ENCODE peak calls at places on chromosomes 11 and 22, in nine cellular contexts. Y is ovary; D is AG04450; B is neural progenitor cell; Q is SK-N-SH; M is PC-3; I is CD8-positive, alpha-beta memory T cell; H is upper lobe of right lung; C is GM23248. T is an unnamed sample.

GRCh38 chr11:720642-721346 is 14.8 kb downstream of the EPS8L2 start:
- DNase-seq in Y (no peak), D (no peak), B (peak), Q (peak), M (peak), I (no peak), H (no peak), C (no peak), T (no peak)

GRCh38 chr11:93268287-93269040 is 62.1 kb upstream of the DEUP1 start:
- DNase-seq in Y (no peak), D (no peak), B (no peak), Q (no peak), M (no peak), I (no peak), H (no peak), C (no peak), T (no peak)

GRCh38 chr11:77198440-77198849 is 70.4 kb downstream of the MYO7A start:
- DNase-seq in Y (peak), D (no peak), B (peak), Q (peak), M (peak), I (no peak), H (peak), C (no peak), T (no peak)

GRCh38 chr11:117457031-117457785 is 129.6 kb downstream of the CEP164 start:
- DNase-seq in Y (no peak), D (no peak), B (no peak), Q (no peak), M (no peak), I (no peak), H (peak), C (no peak), T (no peak)

GRCh38 chr22:50600541-50600940 is at the start of gene MAPK8IP2:
- DNase-seq in Y (no peak), D (no peak), B (peak), Q (peak), M (peak), I (no peak), H (no peak), C (no peak), T (no peak)

GRCh38 chr22:38921126-38921525 is 36.3 kb upstream of the APOBEC3A start:
- DNase-seq in Y (no peak), D (no peak), B (no peak), Q (no peak), M (peak), I (no peak), H (no peak), C (no peak), T (no peak)

GRCh38 chr22:43273902-43274484 is 69.2 kb downstream of the SCUBE1 start:
- DNase-seq in Y (peak), D (no peak), B (peak), Q (peak), M (peak), I (peak), H (no peak), C (peak), T (peak)

GRCh38 chr11:18012314-18012905 is 437 bp downstream of the SERGEF start:
- DNase-seq in Y (peak), D (no peak), B (no peak), Q (peak), M (peak), I (peak), H (no peak), C (no peak), T (peak)

GRCh38 chr22:38026130-38027111 is 30.8 kb upstream of the PICK1 start:
- DNase-seq in Y (no peak), D (no peak), B (no peak), Q (peak), M (no peak), I (no peak), H (no peak), C (no peak), T (no peak)

GRCh38 chr11:125886997-125887372 is 483 bp upstream of the HYLS1 start:
- DNase-seq in Y (peak), D (no peak), B (no peak), Q (no peak), M (peak), I (no peak), H (peak), C (peak), T (peak)

GRCh38 chr11:122391049-122391448 is 264.5 kb upstream of the UBASH3B start:
- DNase-seq in Y (no peak), D (no peak), B (no peak), Q (no peak), M (no peak), I (no peak), H (no peak), C (no peak), T (no peak)

GRCh38 chr11:86388198-86388597 is 13.5 kb downstream of the CCDC81 start:
- DNase-seq in Y (no peak), D (no peak), B (no peak), Q (no peak), M (no peak), I (no peak), H (no peak), C (no peak), T (no peak)

GRCh38 chr11:121634889-121635288 is 182.1 kb upstream of the SORL1-AS1 start:
- DNase-seq in Y (no peak), D (peak), B (no peak), Q (no peak), M (peak), I (no peak), H (no peak), C (peak), T (no peak)

GRCh38 chr11:95977534-95978174 is 53.7 kb upstream of the MTMR2 start:
- DNase-seq in Y (no peak), D (no peak), B (no peak), Q (no peak), M (peak), I (no peak), H (no peak), C (peak), T (peak)

GRCh38 chr11:103946793-103947565 is 89.5 kb upstream of the DDI1 start:
- DNase-seq in Y (no peak), D (no peak), B (no peak), Q (no peak), M (no peak), I (no peak), H (no peak), C (peak), T (no peak)

GRCh38 chr22:23124611-23125511 is 16.9 kb downstream of the RSPH14 start:
- DNase-seq in Y (peak), D (no peak), B (no peak), Q (no peak), M (no peak), I (no peak), H (no peak), C (no peak), T (no peak)

GRCh38 chr11:46369458-46370152 is 11.9 kb upstream of the MDK start:
- DNase-seq in Y (peak), D (peak), B (peak), Q (peak), M (peak), I (peak), H (no peak), C (peak), T (peak)

GRCh38 chr22:44697423-44698179 is 4.4 kb upstream of the PRR5 start:
- DNase-seq in Y (peak), D (peak), B (peak), Q (peak), M (peak), I (peak), H (peak), C (peak), T (peak)

GRCh38 chr11:1548221-1549070 is 23.6 kb downstream of the DUSP8 start:
- DNase-seq in Y (peak), D (no peak), B (peak), Q (peak), M (peak), I (no peak), H (peak), C (peak), T (no peak)

GRCh38 chr22:31445642-31446041 is 44.0 kb downstream of the EIF4ENIF1 start:
- DNase-seq in Y (no peak), D (no peak), B (no peak), Q (no peak), M (no peak), I (no peak), H (no peak), C (no peak), T (no peak)

GRCh38 chr11:47986219-47986618 is 5.9 kb downstream of the PTPRJ start:
- DNase-seq in Y (no peak), D (no peak), B (no peak), Q (no peak), M (no peak), I (no peak), H (no peak), C (no peak), T (no peak)

GRCh38 chr11:64208086-64208795 is 1.7 kb downstream of the FERMT3 start:
- DNase-seq in Y (no peak), D (no peak), B (peak), Q (peak), M (no peak), I (peak), H (no peak), C (no peak), T (no peak)

GRCh38 chr11:64206457-64207246 is at the start of gene FERMT3:
- DNase-seq in Y (no peak), D (no peak), B (no peak), Q (peak), M (no peak), I (peak), H (peak), C (no peak), T (no peak)

GRCh38 chr11:64209563-64209843 is 3.0 kb downstream of the FERMT3 start:
- DNase-seq in Y (no peak), D (no peak), B (peak), Q (no peak), M (no peak), I (no peak), H (peak), C (no peak), T (no peak)

GRCh38 chr11:64208796-64209562 is 2.5 kb downstream of the FERMT3 start:
- DNase-seq in Y (no peak), D (no peak), B (peak), Q (peak), M (no peak), I (no peak), H (peak), C (no peak), T (no peak)

DNA sequence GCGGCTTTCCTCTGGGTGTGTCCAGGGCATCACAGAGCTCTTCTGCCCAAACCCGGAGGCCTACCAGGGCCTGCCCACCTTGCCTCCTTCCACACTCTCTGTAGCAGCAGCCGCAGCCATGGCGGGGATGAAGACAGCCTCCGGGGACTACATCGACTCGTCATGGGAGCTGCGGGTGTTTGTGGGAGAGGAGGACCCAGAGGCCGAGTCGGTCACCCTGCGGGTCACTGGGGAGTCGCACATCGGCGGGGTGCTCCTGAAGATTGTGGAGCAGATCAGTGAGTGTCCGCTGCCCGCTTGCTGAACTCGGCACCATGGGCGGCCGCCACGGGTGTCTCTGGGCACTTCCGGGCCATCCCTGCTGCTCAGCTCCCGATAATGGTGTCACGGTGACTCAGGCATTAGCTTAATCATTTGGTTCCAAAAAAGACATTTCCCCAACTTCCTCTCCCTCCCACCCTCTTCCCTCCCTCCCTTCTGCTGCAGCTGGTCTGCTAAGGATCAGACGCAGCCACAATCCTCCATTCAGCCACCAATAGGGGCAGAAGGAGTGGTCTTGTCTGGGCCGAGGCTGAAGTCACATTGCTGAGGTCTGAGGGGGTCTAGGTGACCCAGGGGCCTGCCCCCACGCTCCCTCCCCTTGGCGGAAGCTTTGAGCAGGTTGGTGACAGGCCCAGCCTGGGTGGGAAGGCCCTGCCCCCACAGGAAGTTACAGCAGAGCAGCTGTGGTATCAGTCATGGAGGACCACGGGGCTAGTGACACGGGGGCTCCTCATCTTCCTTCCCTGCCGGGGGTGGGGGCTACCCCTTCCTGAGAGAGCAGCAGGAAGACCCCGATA is 945 bp downstream of the FERMT3 start:
- DNase-seq in Y (peak), D (no peak), B (peak), Q (peak), M (peak), I (peak), H (peak), C (peak), T (peak)
- H3K4me3 ChIP-seq in Y (peak), D (no peak), B (no peak), Q (no peak), M (no peak), I (peak), H (peak), C (peak), T (no peak)

GRCh38 chr22:24380220-24381218 is 46.9 kb upstream of the ADORA2A start:
- DNase-seq in Y (no peak), D (no peak), B (no peak), Q (no peak), M (no peak), I (no peak), H (no peak), C (no peak), T (no peak)

GRCh38 chr22:24376002-24376401 is 51.4 kb upstream of the ADORA2A start:
- DNase-seq in Y (no peak), D (no peak), B (no peak), Q (no peak), M (no peak), I (no peak), H (no peak), C (no peak), T (no peak)

GRCh38 chr22:24379536-24379935 is 47.9 kb upstream of the ADORA2A start:
- DNase-seq in Y (no peak), D (no peak), B (no peak), Q (no peak), M (peak), I (peak), H (no peak), C (peak), T (no peak)

DNA sequence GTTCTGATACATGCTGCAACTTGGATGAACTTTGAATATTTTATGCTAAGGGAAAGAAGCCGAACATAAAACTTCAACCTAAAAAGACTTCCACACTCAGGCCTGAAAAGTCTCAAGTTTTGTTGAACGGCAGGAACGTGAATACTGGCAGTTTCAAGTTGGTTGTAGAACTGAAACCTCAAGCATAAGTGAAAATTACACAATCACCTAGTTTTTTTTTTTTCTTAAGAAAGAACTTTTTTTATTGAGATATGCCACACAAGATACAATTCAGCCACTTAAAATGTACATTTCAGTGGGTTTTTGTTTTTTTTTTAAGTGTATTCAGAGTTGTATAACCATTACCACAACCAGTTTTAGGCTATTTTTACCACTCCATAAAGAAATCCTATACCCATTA is 50.8 kb upstream of the ADORA2A start:
- DNase-seq in Y (no peak), D (no peak), B (no peak), Q (no peak), M (no peak), I (no peak), H (no peak), C (no peak), T (no peak)
- H3K27ac ChIP-seq in Y (no peak), D (no peak), B (no peak), Q (no peak), M (no peak), I (no peak), H (no peak), C (no peak), T (no peak)

DNA sequence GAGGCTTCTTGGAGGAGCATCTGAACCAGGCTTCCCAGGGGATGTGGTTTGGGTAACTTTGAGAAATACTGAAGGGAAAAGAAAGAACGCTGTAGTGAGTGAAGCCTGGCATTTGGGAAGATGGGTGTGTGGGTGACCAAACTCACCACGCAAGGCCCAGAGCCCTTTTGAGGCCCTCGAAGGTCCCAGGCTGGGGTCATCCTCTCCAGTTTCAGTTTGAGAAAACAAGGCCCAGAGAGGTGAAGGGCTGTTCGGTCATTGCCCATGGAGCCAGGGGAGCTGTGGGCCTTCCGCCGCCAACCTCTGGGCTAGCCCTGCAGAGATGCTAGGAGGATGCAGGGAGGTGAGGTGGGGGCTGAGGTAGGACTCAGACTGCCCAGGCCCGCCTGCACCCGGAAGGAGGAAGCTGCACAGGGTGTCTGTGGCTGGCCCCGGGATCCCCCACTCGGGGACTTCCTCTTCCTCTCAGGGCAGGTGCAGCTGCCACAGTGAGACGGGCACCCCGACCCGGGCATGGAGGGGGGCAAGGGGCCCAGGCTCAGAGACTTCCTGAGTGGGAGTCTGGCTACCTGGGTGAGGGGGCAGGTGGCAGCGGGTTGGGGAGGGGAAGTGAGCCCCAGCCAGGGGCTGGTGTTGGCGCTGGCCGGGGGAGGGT is at the start of gene CCDC88B:
- DNase-seq in Y (no peak), D (no peak), B (no peak), Q (no peak), M (no peak), I (peak), H (peak), C (no peak), T (no peak)
- H3K4me3 ChIP-seq in Y (no peak), D (no peak), B (peak), Q (no peak), M (no peak), I (peak), H (peak), C (no peak), T (no peak)

DNA sequence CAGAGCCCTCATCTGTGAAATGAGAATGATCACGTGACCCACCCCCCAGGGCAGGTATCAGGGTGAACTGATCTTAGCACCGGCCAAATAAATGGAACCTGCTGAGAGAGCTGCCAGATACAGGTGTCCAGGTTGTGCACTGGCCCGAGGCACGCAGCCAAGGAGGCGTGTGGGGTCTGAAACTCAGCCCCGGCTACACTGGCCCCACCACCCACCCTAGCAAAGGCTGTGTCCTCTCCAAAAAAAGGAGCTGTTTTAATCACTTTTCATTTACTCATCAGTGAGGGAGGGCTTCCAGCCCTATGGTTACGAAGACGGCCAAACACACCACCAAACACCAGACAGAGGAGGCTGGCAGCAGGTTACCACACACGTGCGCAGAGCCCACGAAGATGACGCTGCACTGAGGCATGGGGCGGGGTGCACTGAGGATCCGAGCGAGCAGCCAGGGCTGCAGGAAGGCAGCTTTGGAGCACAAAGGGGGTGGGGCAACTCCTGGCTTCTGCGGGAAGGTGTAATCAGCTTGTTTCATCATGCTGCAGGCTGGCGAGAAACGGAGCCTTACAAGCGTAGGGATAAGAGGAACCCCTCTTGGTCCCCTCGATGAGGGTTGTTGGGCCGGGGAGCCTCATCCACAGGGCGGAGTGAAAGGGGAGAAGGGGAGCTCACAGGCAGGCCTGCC is 19.5 kb upstream of the SLC22A12 start:
- DNase-seq in Y (peak), D (no peak), B (peak), Q (no peak), M (no peak), I (no peak), H (peak), C (peak), T (no peak)
- H3K27ac ChIP-seq in Y (no peak), D (no peak), B (no peak), Q (no peak), M (no peak), I (no peak), H (no peak), C (no peak), T (no peak)

GRCh38 chr11:66547662-66548009 is 933 bp downstream of the ACTN3 start:
- DNase-seq in Y (no peak), D (no peak), B (peak), Q (no peak), M (no peak), I (no peak), H (no peak), C (no peak), T (no peak)
- H3K4me3 ChIP-seq in Y (no peak), D (no peak), B (peak), Q (no peak), M (no peak), I (no peak), H (no peak), C (no peak), T (no peak)

GRCh38 chr22:20484948-20485683 is 10.5 kb downstream of the KLHL22 start:
- DNase-seq in Y (no peak), D (no peak), B (no peak), Q (no peak), M (no peak), I (no peak), H (no peak), C (no peak), T (no peak)
- H3K27ac ChIP-seq in Y (no peak), D (no peak), B (no peak), Q (no peak), M (no peak), I (no peak), H (no peak), C (no peak), T (no peak)

GRCh38 chr11:78560826-78561484 is 13.7 kb downstream of the NARS2 start:
- DNase-seq in Y (no peak), D (no peak), B (no peak), Q (no peak), M (peak), I (no peak), H (no peak), C (peak), T (no peak)
- H3K4me3 ChIP-seq in Y (no peak), D (no peak), B (no peak), Q (no peak), M (peak), I (no peak), H (peak), C (peak), T (no peak)

GRCh38 chr11:66222358-66223149 is 45.9 kb upstream of the RAB1B start:
- DNase-seq in Y (peak), D (peak), B (peak), Q (peak), M (peak), I (peak), H (peak), C (peak), T (peak)
- H3K27ac ChIP-seq in Y (no peak), D (no peak), B (no peak), Q (no peak), M (no peak), I (peak), H (no peak), C (no peak), T (no peak)

T was measured in SJSA1.